ENCODE peak calls at places on chromosomes 1 and 21, in six cellular contexts. One of them, this sample, is unnamed. For H3K9me2, the result is how much of the 10 kb centered on the place peaks cover.

GRCh38 chr1:235069577-235070563 is 58.8 kb downstream of the TOMM20 start:
- DNase-seq in GM23248: peak
- DNase-seq in hepatocyte: peak
- DNase-seq in PC-3: peak
- DNase-seq in GM23338: no peak
- DNase-seq in MM.1S: no peak
- DNase-seq in this sample: no peak

GRCh38 chr1:184289825-184290550 is 96.8 kb upstream of the C1orf21 start:
- DNase-seq in GM23248: no peak
- DNase-seq in hepatocyte: no peak
- DNase-seq in PC-3: peak
- DNase-seq in GM23338: peak
- DNase-seq in MM.1S: no peak
- DNase-seq in this sample: peak

GRCh38 chr1:28927442-28928305 is 13.3 kb downstream of the EPB41 start:
- DNase-seq in GM23248: peak
- DNase-seq in hepatocyte: no peak
- DNase-seq in PC-3: no peak
- DNase-seq in GM23338: no peak
- DNase-seq in MM.1S: peak
- DNase-seq in this sample: peak

GRCh38 chr21:28655471-28655870 is 337.2 kb downstream of the LTN1 start:
- DNase-seq in GM23248: no peak
- DNase-seq in hepatocyte: no peak
- DNase-seq in PC-3: no peak
- DNase-seq in GM23338: no peak
- DNase-seq in MM.1S: no peak
- DNase-seq in this sample: no peak

GRCh38 chr1:8473121-8473891 is 155.4 kb downstream of the SLC45A1 start:
- DNase-seq in GM23248: no peak
- DNase-seq in hepatocyte: no peak
- DNase-seq in PC-3: no peak
- DNase-seq in GM23338: no peak
- DNase-seq in MM.1S: no peak
- DNase-seq in this sample: peak

GRCh38 chr1:56578963-56579875 is at the start of gene PLPP3:
- DNase-seq in GM23248: peak
- DNase-seq in hepatocyte: peak
- DNase-seq in PC-3: peak
- DNase-seq in GM23338: peak
- DNase-seq in MM.1S: peak
- DNase-seq in this sample: peak

GRCh38 chr1:117366281-117366981 is 818 bp upstream of the MAN1A2 start:
- DNase-seq in GM23248: peak
- DNase-seq in hepatocyte: peak
- DNase-seq in PC-3: peak
- DNase-seq in GM23338: peak
- DNase-seq in MM.1S: peak
- DNase-seq in this sample: peak

GRCh38 chr1:220526294-220526693 is 1.6 kb upstream of the MARK1 start:
- DNase-seq in GM23248: no peak
- DNase-seq in hepatocyte: peak
- DNase-seq in PC-3: no peak
- DNase-seq in GM23338: peak
- DNase-seq in MM.1S: no peak
- DNase-seq in this sample: no peak

GRCh38 chr21:41707231-41707988 is 59.4 kb downstream of the RIPK4 start:
- DNase-seq in GM23248: no peak
- DNase-seq in hepatocyte: peak
- DNase-seq in PC-3: peak
- DNase-seq in GM23338: no peak
- DNase-seq in MM.1S: peak
- DNase-seq in this sample: no peak

GRCh38 chr1:7616076-7616833 is 154.8 kb upstream of the VAMP3 start:
- DNase-seq in GM23248: peak
- DNase-seq in hepatocyte: peak
- DNase-seq in PC-3: peak
- DNase-seq in GM23338: peak
- DNase-seq in MM.1S: peak
- DNase-seq in this sample: peak

GRCh38 chr1:38990401-38990745 is 703 bp upstream of the AKIRIN1 start:
- DNase-seq in GM23248: peak
- DNase-seq in hepatocyte: peak
- DNase-seq in PC-3: no peak
- DNase-seq in GM23338: no peak
- DNase-seq in MM.1S: no peak
- DNase-seq in this sample: peak

GRCh38 chr1:94602312-94602711 is 60.8 kb upstream of the F3 start:
- DNase-seq in GM23248: peak
- DNase-seq in hepatocyte: no peak
- DNase-seq in PC-3: peak
- DNase-seq in GM23338: no peak
- DNase-seq in MM.1S: peak
- DNase-seq in this sample: no peak

GRCh38 chr1:78240755-78241154 is 195.0 kb downstream of the GIPC2 start:
- DNase-seq in GM23248: peak
- DNase-seq in hepatocyte: no peak
- DNase-seq in PC-3: no peak
- DNase-seq in GM23338: no peak
- DNase-seq in MM.1S: no peak
- DNase-seq in this sample: no peak

GRCh38 chr21:28252923-28253322 is 739.8 kb downstream of the LTN1 start:
- DNase-seq in GM23248: peak
- DNase-seq in hepatocyte: no peak
- DNase-seq in PC-3: no peak
- DNase-seq in GM23338: no peak
- DNase-seq in MM.1S: no peak
- DNase-seq in this sample: no peak

GRCh38 chr1:157628773-157629172 is 30.9 kb upstream of the FCRL4 start:
- DNase-seq in GM23248: no peak
- DNase-seq in hepatocyte: no peak
- DNase-seq in PC-3: no peak
- DNase-seq in GM23338: no peak
- DNase-seq in MM.1S: peak
- DNase-seq in this sample: no peak

GRCh38 chr1:58524353-58524945 is 22.1 kb downstream of the OMA1 start:
- DNase-seq in GM23248: peak
- DNase-seq in hepatocyte: no peak
- DNase-seq in PC-3: no peak
- DNase-seq in GM23338: no peak
- DNase-seq in MM.1S: no peak
- DNase-seq in this sample: no peak

GRCh38 chr1:114157275-114157660 is 3.6 kb upstream of the SYT6 start:
- DNase-seq in GM23248: no peak
- DNase-seq in hepatocyte: no peak
- DNase-seq in PC-3: no peak
- DNase-seq in GM23338: no peak
- DNase-seq in MM.1S: no peak
- DNase-seq in this sample: no peak

GRCh38 chr1:114155756-114156155 is 2.1 kb upstream of the SYT6 start:
- DNase-seq in GM23248: no peak
- DNase-seq in hepatocyte: no peak
- DNase-seq in PC-3: no peak
- DNase-seq in GM23338: no peak
- DNase-seq in MM.1S: no peak
- DNase-seq in this sample: no peak

GRCh38 chr1:114154963-114155322 is 1.3 kb upstream of the SYT6 start:
- DNase-seq in GM23248: peak
- DNase-seq in hepatocyte: peak
- DNase-seq in PC-3: no peak
- DNase-seq in GM23338: peak
- DNase-seq in MM.1S: no peak
- DNase-seq in this sample: no peak

GRCh38 chr1:114154146-114154962 is 685 bp upstream of the SYT6 start:
- DNase-seq in GM23248: peak
- DNase-seq in hepatocyte: peak
- DNase-seq in PC-3: no peak
- DNase-seq in GM23338: peak
- DNase-seq in MM.1S: no peak
- DNase-seq in this sample: no peak

GRCh38 chr1:114156538-114157274 is 3.0 kb upstream of the SYT6 start:
- DNase-seq in GM23248: no peak
- DNase-seq in hepatocyte: no peak
- DNase-seq in PC-3: no peak
- DNase-seq in GM23338: peak
- DNase-seq in MM.1S: no peak
- DNase-seq in this sample: no peak
- H3K9me2 ChIP-seq in GM23248: under half
- H3K9me2 ChIP-seq in hepatocyte: under half
- H3K9me2 ChIP-seq in PC-3: under half
- H3K9me2 ChIP-seq in GM23338: under half
- H3K9me2 ChIP-seq in MM.1S: under half
- H3K9me2 ChIP-seq in this sample: under half

DNA sequence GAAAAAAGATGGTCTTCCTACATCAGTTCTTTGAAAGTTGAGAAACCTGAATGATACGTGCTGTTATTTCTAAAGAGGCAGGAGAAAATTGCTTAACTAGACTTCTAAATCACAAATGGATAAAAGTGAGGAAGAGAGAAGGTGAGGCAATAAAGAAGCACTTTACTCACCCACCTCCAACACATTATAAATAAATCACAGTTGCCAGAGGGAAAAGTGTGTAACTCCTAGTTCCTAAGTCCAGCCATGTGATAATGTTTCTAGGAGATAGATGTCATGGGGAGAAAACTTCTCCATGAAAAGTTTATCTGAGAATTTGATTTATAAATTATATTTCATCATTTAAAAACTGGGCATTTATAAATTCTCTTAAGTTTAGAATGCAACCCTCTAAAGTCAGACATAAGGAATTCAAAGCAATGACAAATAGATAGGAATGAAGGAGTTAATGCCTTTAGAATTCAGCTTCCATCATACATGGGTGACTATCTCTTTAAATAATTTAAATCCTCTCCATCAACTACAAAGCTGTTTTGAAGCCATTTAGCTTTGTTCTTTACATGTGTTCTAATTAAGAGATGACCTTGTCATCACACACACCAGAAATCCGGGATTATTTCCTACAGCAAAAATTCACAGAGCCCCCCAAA is 60.0 kb downstream of the NRIP1 start:
- DNase-seq in GM23248: peak
- DNase-seq in hepatocyte: no peak
- DNase-seq in PC-3: no peak
- DNase-seq in GM23338: peak
- DNase-seq in MM.1S: no peak
- DNase-seq in this sample: no peak
- H3K4me2 ChIP-seq in GM23248: peak
- H3K4me2 ChIP-seq in hepatocyte: peak
- H3K4me2 ChIP-seq in PC-3: no peak
- H3K4me2 ChIP-seq in GM23338: peak
- H3K4me2 ChIP-seq in MM.1S: no peak
- H3K4me2 ChIP-seq in this sample: no peak

GRCh38 chr21:42779431-42779861 is 99.9 kb downstream of the WDR4 start:
- DNase-seq in GM23248: no peak
- DNase-seq in hepatocyte: no peak
- DNase-seq in PC-3: no peak
- DNase-seq in GM23338: no peak
- DNase-seq in MM.1S: no peak
- DNase-seq in this sample: no peak
- H3K9me2 ChIP-seq in GM23248: under half
- H3K9me2 ChIP-seq in hepatocyte: under half
- H3K9me2 ChIP-seq in PC-3: under half
- H3K9me2 ChIP-seq in GM23338: under half
- H3K9me2 ChIP-seq in MM.1S: under half
- H3K9me2 ChIP-seq in this sample: under half

GRCh38 chr1:164638506-164639202 is 79.7 kb downstream of the PBX1 start:
- DNase-seq in GM23248: no peak
- DNase-seq in hepatocyte: no peak
- DNase-seq in PC-3: no peak
- DNase-seq in GM23338: no peak
- DNase-seq in MM.1S: no peak
- DNase-seq in this sample: no peak

GRCh38 chr1:164637461-164638375 is 78.7 kb downstream of the PBX1 start:
- DNase-seq in GM23248: peak
- DNase-seq in hepatocyte: no peak
- DNase-seq in PC-3: peak
- DNase-seq in GM23338: no peak
- DNase-seq in MM.1S: no peak
- DNase-seq in this sample: no peak

GRCh38 chr1:164640673-164641352 is 81.8 kb downstream of the PBX1 start:
- DNase-seq in GM23248: no peak
- DNase-seq in hepatocyte: no peak
- DNase-seq in PC-3: peak
- DNase-seq in GM23338: no peak
- DNase-seq in MM.1S: no peak
- DNase-seq in this sample: no peak

GRCh38 chr1:164644268-164644667 is 85.3 kb downstream of the PBX1 start:
- DNase-seq in GM23248: no peak
- DNase-seq in hepatocyte: no peak
- DNase-seq in PC-3: no peak
- DNase-seq in GM23338: no peak
- DNase-seq in MM.1S: no peak
- DNase-seq in this sample: no peak

GRCh38 chr1:164641353-164641730 is 82.4 kb downstream of the PBX1 start:
- DNase-seq in GM23248: peak
- DNase-seq in hepatocyte: no peak
- DNase-seq in PC-3: no peak
- DNase-seq in GM23338: no peak
- DNase-seq in MM.1S: no peak
- DNase-seq in this sample: no peak
- H3K4me2 ChIP-seq in GM23248: peak
- H3K4me2 ChIP-seq in hepatocyte: no peak
- H3K4me2 ChIP-seq in PC-3: no peak
- H3K4me2 ChIP-seq in GM23338: no peak
- H3K4me2 ChIP-seq in MM.1S: no peak
- H3K4me2 ChIP-seq in this sample: no peak

GRCh38 chr1:54922040-54922761 is 35.2 kb upstream of the DHCR24 start:
- DNase-seq in GM23248: no peak
- DNase-seq in hepatocyte: no peak
- DNase-seq in PC-3: no peak
- DNase-seq in GM23338: no peak
- DNase-seq in MM.1S: no peak
- DNase-seq in this sample: no peak
- H3K9me2 ChIP-seq in GM23248: under half
- H3K9me2 ChIP-seq in hepatocyte: under half
- H3K9me2 ChIP-seq in PC-3: under half
- H3K9me2 ChIP-seq in GM23338: under half
- H3K9me2 ChIP-seq in MM.1S: under half
- H3K9me2 ChIP-seq in this sample: under half

DNA sequence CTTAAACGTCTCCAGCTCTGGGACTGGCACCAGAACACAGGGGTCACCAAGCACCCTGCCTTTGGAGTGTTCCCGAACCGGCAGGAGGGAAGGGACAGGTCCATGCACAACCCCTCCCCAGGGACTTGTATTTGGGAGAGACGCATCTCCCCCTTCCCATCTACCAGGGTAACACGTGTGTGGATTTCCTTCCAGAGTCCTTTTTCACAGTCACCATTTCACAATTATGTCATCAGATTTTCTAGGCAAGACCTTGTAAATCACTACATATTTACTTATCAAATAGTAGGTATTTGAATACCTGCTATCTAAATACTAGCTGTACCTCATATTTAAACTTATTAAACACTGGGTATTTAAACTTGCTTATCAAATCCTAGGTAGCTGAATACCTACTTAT is 57.4 kb upstream of the AJAP1 start:
- DNase-seq in GM23248: no peak
- DNase-seq in hepatocyte: no peak
- DNase-seq in PC-3: no peak
- DNase-seq in GM23338: no peak
- DNase-seq in MM.1S: no peak
- DNase-seq in this sample: no peak
- H3K4me2 ChIP-seq in GM23248: no peak
- H3K4me2 ChIP-seq in hepatocyte: no peak
- H3K4me2 ChIP-seq in PC-3: no peak
- H3K4me2 ChIP-seq in GM23338: no peak
- H3K4me2 ChIP-seq in MM.1S: no peak
- H3K4me2 ChIP-seq in this sample: no peak

This sample was measured in OCI-LY7.